ENCODE peak calls at places on chromosomes 1 and 21, in four cellular contexts. Z is SJSA1, D is kidney, I is heart left ventricle. J is an unnamed sample.
A peak's percentile ranks its signal among the peaks of the same experiment; 100 is the strongest.

GRCh38 chr21:41449613-41450012 is 23.6 kb downstream of the MX1 start:
- DNase-seq in D (no peak), Z (no peak), I (no peak), J (no peak)

GRCh38 chr21:41283211-41283818 is 33.3 kb upstream of the FAM3B start:
- DNase-seq in D (no peak), Z (no peak), I (no peak), J (peak; percentile 65)

GRCh38 chr1:13430495-13430894 is 20.2 kb downstream of the PRAMEF20 start:
- DNase-seq in Z (no peak), D (no peak), I (no peak), J (no peak)

GRCh38 chr1:160370561-160371345 is 3.9 kb downstream of the NHLH1 start:
- DNase-seq in D (no peak), I (no peak), Z (peak; percentile 30), J (no peak)

GRCh38 chr1:12063141-12064072 is at the start of gene TNFRSF8:
- DNase-seq in D (no peak), I (no peak), Z (no peak), J (no peak)

GRCh38 chr1:11178021-11179015 is 10.8 kb upstream of the ANGPTL7 start:
- DNase-seq in I (peak; percentile 47), Z (no peak), D (no peak), J (no peak)

GRCh38 chr1:147509786-147510360 is 31.4 kb upstream of the BCL9 start:
- DNase-seq in I (peak; percentile 54), Z (no peak), D (no peak), J (no peak)

GRCh38 chr1:203401151-203401550 is 50.2 kb upstream of the FMOD start:
- DNase-seq in I (no peak), Z (no peak), D (no peak), J (no peak)

GRCh38 chr1:230157409-230158390 is 90.7 kb downstream of the GALNT2 start:
- DNase-seq in I (no peak), D (no peak), Z (no peak), J (no peak)

GRCh38 chr1:46535063-46535462 is 16.4 kb downstream of the KNCN start:
- DNase-seq in Z (no peak), D (peak; percentile 55), I (no peak), J (no peak)

GRCh38 chr1:79388694-79389361 is 382.3 kb upstream of the ADGRL4 start:
- DNase-seq in D (no peak), I (no peak), Z (no peak), J (no peak)
- H3K9me3 ChIP-seq in D (no peaks in the 10 kb centered on the region), I (no peaks in the 10 kb centered on the region), Z (no peaks in the 10 kb centered on the region), J (no peaks in the 10 kb centered on the region)

GRCh38 chr1:32724678-32725594 is 22.4 kb upstream of the SYNC start:
- DNase-seq in D (no peak), I (peak; percentile 55), Z (peak; percentile 96), J (peak; percentile 88)

GRCh38 chr1:32728413-32729077 is 26.0 kb upstream of the SYNC start:
- DNase-seq in D (no peak), Z (no peak), I (no peak), J (no peak)

GRCh38 chr1:32727876-32728275 is 25.3 kb upstream of the SYNC start:
- DNase-seq in I (no peak), Z (no peak), D (no peak), J (no peak)

GRCh38 chr1:32729254-32730046 is 26.9 kb upstream of the SYNC start:
- DNase-seq in I (no peak), D (no peak), Z (no peak), J (no peak)

GRCh38 chr1:32725595-32725942 is 23.0 kb upstream of the SYNC start:
- DNase-seq in D (no peak), Z (no peak), I (no peak), J (no peak)
- H3K27ac ChIP-seq in D (no peak overlapping the region), Z (peak overlapping the region; percentile 58), I (no peak overlapping the region), J (peak overlapping the region; percentile 68)

GRCh38 chr1:165080253-165080896 is 276.1 kb downstream of the LMX1A start:
- DNase-seq in D (no peak), Z (no peak), I (no peak), J (no peak)
- H3K9me3 ChIP-seq in D (no peaks in the 10 kb centered on the region), Z (no peaks in the 10 kb centered on the region), I (no peaks in the 10 kb centered on the region), J (no peaks in the 10 kb centered on the region)

GRCh38 chr1:35173516-35174224 is 19.3 kb downstream of the SFPQ start:
- DNase-seq in I (no peak), D (no peak), Z (no peak), J (no peak)
- H3K27ac ChIP-seq in I (no peak overlapping the region), D (no peak overlapping the region), Z (no peak overlapping the region), J (no peak overlapping the region)

GRCh38 chr1:2934642-2935081 is 86.6 kb upstream of the ACTRT2 start:
- DNase-seq in I (no peak), D (peak; percentile 52), Z (no peak), J (no peak)
- H3K9me3 ChIP-seq in I (peaks cover under 1% of the 10 kb centered on the region), D (no peaks in the 10 kb centered on the region), Z (peaks cover 10% of the 10 kb centered on the region), J (peaks cover 100% of the 10 kb centered on the region)

DNA sequence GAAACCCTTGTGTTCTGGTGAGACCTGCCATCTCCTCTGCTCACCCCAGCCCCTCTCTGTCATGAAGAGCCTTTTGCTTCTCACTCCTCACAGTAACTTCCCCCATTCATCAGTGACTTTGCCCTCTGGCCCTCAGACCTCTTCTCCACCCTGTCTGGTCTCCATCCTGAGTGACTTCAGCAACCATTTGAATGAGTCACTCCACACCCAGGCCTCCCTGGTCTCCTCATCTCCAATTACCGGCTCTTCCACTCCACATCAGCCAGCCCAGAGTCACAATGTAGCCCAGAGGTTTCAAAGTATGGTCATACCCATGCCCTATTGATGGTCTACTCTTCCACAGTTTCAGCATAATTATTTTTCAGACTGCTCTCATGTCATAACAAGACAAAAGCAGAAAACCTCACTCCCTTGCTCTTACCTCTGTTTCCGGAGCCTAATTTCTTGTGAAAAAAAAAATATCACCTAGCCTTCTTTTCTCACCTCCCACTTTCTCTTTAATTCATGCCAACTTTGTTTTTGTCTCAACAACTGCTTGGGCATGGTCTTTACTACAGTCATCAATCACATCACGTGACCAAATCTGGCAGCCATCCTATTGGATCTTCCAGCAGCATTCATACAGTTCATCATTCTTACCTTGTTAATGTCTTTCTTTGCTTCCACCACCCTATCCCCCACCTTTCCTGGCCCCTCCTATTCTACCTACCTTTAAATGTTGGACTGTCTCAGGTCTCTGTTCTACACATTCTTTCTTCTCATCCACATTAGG is 35.6 kb upstream of the NEK7 start:
- DNase-seq in I (peak; percentile 20), Z (peak; percentile 49), D (no peak), J (no peak)
- H3K27ac ChIP-seq in I (no peak overlapping the region), Z (no peak overlapping the region), D (no peak overlapping the region), J (peak overlapping the region; percentile 42)

J was measured in AG04450.